ENCODE peak calls at places on chromosome 18, in eight cellular contexts. One of them, this sample, is unnamed.

GRCh38 chr18:76859474-76860339 is 37.4 kb downstream of the ZNF236 start:
- DNase-seq in Karpas-422: no peak
- DNase-seq in ELF-1: peak; percentile 24
- DNase-seq in OCI-LY7: no peak
- DNase-seq in C1 segment of cervical spinal cord: no peak
- DNase-seq in stomach: no peak
- DNase-seq in endothelial cell: no peak
- DNase-seq in keratinocyte: no peak
- DNase-seq in this sample: no peak

GRCh38 chr18:61350578-61350977 is 17.3 kb downstream of the CDH20 start:
- DNase-seq in endothelial cell: no peak
- DNase-seq in Karpas-422: no peak
- DNase-seq in OCI-LY7: no peak
- DNase-seq in stomach: no peak
- DNase-seq in C1 segment of cervical spinal cord: no peak
- DNase-seq in ELF-1: no peak
- DNase-seq in keratinocyte: no peak
- DNase-seq in this sample: no peak

GRCh38 chr18:22694954-22695353 is 238.2 kb upstream of the RBBP8 start:
- DNase-seq in stomach: no peak
- DNase-seq in OCI-LY7: no peak
- DNase-seq in keratinocyte: peak; percentile 19
- DNase-seq in ELF-1: peak; percentile 28
- DNase-seq in endothelial cell: no peak
- DNase-seq in C1 segment of cervical spinal cord: no peak
- DNase-seq in Karpas-422: no peak
- DNase-seq in this sample: no peak

GRCh38 chr18:22847392-22847791 is 85.7 kb upstream of the RBBP8 start:
- DNase-seq in ELF-1: no peak
- DNase-seq in stomach: no peak
- DNase-seq in keratinocyte: no peak
- DNase-seq in C1 segment of cervical spinal cord: no peak
- DNase-seq in Karpas-422: no peak
- DNase-seq in OCI-LY7: no peak
- DNase-seq in endothelial cell: no peak
- DNase-seq in this sample: no peak

GRCh38 chr18:11953113-11953512 is 28.2 kb upstream of the IMPA2 start:
- DNase-seq in OCI-LY7: no peak
- DNase-seq in stomach: no peak
- DNase-seq in keratinocyte: no peak
- DNase-seq in C1 segment of cervical spinal cord: no peak
- DNase-seq in ELF-1: no peak
- DNase-seq in endothelial cell: no peak
- DNase-seq in Karpas-422: no peak
- DNase-seq in this sample: no peak

GRCh38 chr18:3162181-3162580 is 57.6 kb downstream of the MYOM1 start:
- DNase-seq in Karpas-422: peak; percentile 61
- DNase-seq in keratinocyte: peak; percentile 17
- DNase-seq in C1 segment of cervical spinal cord: no peak
- DNase-seq in OCI-LY7: no peak
- DNase-seq in ELF-1: no peak
- DNase-seq in endothelial cell: no peak
- DNase-seq in stomach: peak; percentile 46
- DNase-seq in this sample: no peak

GRCh38 chr18:32469190-32469611 is 1.5 kb downstream of the GAREM1 start:
- DNase-seq in OCI-LY7: peak; percentile 55
- DNase-seq in Karpas-422: no peak
- DNase-seq in C1 segment of cervical spinal cord: peak; percentile 27
- DNase-seq in ELF-1: peak; percentile 32
- DNase-seq in stomach: peak; percentile 49
- DNase-seq in endothelial cell: peak; percentile 10
- DNase-seq in keratinocyte: no peak
- DNase-seq in this sample: no peak

GRCh38 chr18:10057808-10058791 is 144.3 kb downstream of the VAPA start:
- DNase-seq in keratinocyte: no peak
- DNase-seq in endothelial cell: no peak
- DNase-seq in Karpas-422: no peak
- DNase-seq in ELF-1: no peak
- DNase-seq in C1 segment of cervical spinal cord: no peak
- DNase-seq in OCI-LY7: no peak
- DNase-seq in stomach: no peak
- DNase-seq in this sample: no peak

GRCh38 chr18:44130365-44130942 is 550.2 kb upstream of the SETBP1 start:
- DNase-seq in OCI-LY7: peak; percentile 31
- DNase-seq in endothelial cell: peak; percentile 51
- DNase-seq in Karpas-422: peak; percentile 78
- DNase-seq in ELF-1: peak; percentile 22
- DNase-seq in stomach: no peak
- DNase-seq in C1 segment of cervical spinal cord: no peak
- DNase-seq in keratinocyte: no peak
- DNase-seq in this sample: peak; percentile 10

GRCh38 chr18:10164241-10165160 is 250.7 kb downstream of the VAPA start:
- DNase-seq in Karpas-422: no peak
- DNase-seq in ELF-1: no peak
- DNase-seq in OCI-LY7: no peak
- DNase-seq in endothelial cell: no peak
- DNase-seq in stomach: no peak
- DNase-seq in keratinocyte: no peak
- DNase-seq in C1 segment of cervical spinal cord: no peak
- DNase-seq in this sample: no peak